ENCODE peak calls at places on chromosomes 16 and 17, in nine cellular contexts. R is Peyer's patch, O is hepatocyte, H is breast epithelium, S is lower lobe of right lung, X is upper lobe of right lung, P is left ventricle myocardium inferior, Z is cardiac muscle cell, W is right lobe of liver. Q is an unnamed sample. For H3K4me1, the result is how much of the 10 kb centered on the place peaks cover.

GRCh38 chr16:69405757-69406156 is 18.7 kb upstream of the CYB5B start:
- DNase-seq in O (no peak), Z (no peak), H (no peak), W (no peak), P (no peak), R (no peak), X (no peak), S (no peak), Q (no peak)

GRCh38 chr16:86984286-86984685 is 332.9 kb downstream of the C16orf95 start:
- DNase-seq in S (no peak), W (no peak), Z (no peak), P (no peak), X (no peak), H (peak), O (no peak), R (peak), Q (no peak)

GRCh38 chr17:79410681-79411080 is 200.2 kb downstream of the RBFOX3 start:
- DNase-seq in Z (no peak), W (no peak), S (no peak), O (no peak), P (no peak), R (no peak), H (no peak), X (no peak), Q (no peak)

GRCh38 chr16:67726106-67727034 is 7.3 kb upstream of the GFOD2 start:
- DNase-seq in P (no peak), W (peak), O (peak), H (no peak), S (no peak), X (peak), Z (no peak), R (no peak), Q (no peak)

GRCh38 chr17:48726182-48726915 is 2.2 kb downstream of the HOXB13 start:
- DNase-seq in X (no peak), H (no peak), P (no peak), W (no peak), O (no peak), S (no peak), Z (no peak), R (no peak), Q (no peak)

GRCh38 chr17:12485361-12485911 is 180.3 kb upstream of the MYOCD start:
- DNase-seq in P (no peak), H (no peak), X (no peak), R (no peak), Z (no peak), W (no peak), S (no peak), O (no peak), Q (no peak)

GRCh38 chr16:89971495-89972243 is 23.1 kb downstream of the DEF8 start:
- DNase-seq in Z (no peak), H (no peak), O (no peak), P (no peak), X (peak), W (peak), S (peak), R (no peak), Q (no peak)

GRCh38 chr16:85927938-85928337 is 29.0 kb downstream of the IRF8 start:
- DNase-seq in Z (no peak), H (no peak), S (no peak), O (no peak), X (no peak), W (no peak), P (no peak), R (no peak), Q (no peak)

GRCh38 chr17:10875411-10875810 is 37.5 kb upstream of the PIRT start:
- DNase-seq in Z (peak), P (no peak), X (no peak), O (peak), H (no peak), S (no peak), R (no peak), W (no peak), Q (no peak)

GRCh38 chr17:1783271-1783670 is 21.4 kb downstream of the SERPINF1 start:
- DNase-seq in W (peak), O (no peak), R (peak), H (no peak), S (peak), P (no peak), X (peak), Z (peak), Q (peak)

GRCh38 chr17:43021739-43022512 is at the start of gene VAT1:
- DNase-seq in W (peak), R (peak), X (peak), P (peak), O (peak), H (peak), Z (peak), S (peak), Q (peak)

GRCh38 chr17:40515011-40515410 is 13.6 kb upstream of the TNS4 start:
- DNase-seq in P (no peak), H (no peak), W (no peak), O (no peak), R (peak), X (peak), S (no peak), Z (no peak), Q (no peak)

GRCh38 chr16:50724237-50724747 is 17.6 kb upstream of the CYLD start:
- DNase-seq in O (no peak), W (no peak), P (no peak), X (no peak), H (no peak), Z (no peak), R (no peak), S (no peak), Q (no peak)

GRCh38 chr17:72492494-72492893 is 371.7 kb downstream of the SOX9 start:
- DNase-seq in X (no peak), Z (no peak), W (no peak), O (no peak), R (no peak), H (no peak), P (no peak), S (no peak), Q (no peak)

GRCh38 chr17:5769936-5770335 is 185.6 kb upstream of the NLRP1 start:
- DNase-seq in W (no peak), Z (no peak), X (no peak), R (no peak), H (no peak), O (no peak), S (no peak), P (no peak), Q (no peak)

GRCh38 chr17:42853968-42854790 is 3.2 kb downstream of the AOC3 start:
- DNase-seq in H (no peak), W (no peak), Z (no peak), X (peak), S (no peak), O (no peak), P (no peak), R (no peak), Q (no peak)

GRCh38 chr16:48330847-48331204 is 54.4 kb downstream of the SIAH1 start:
- DNase-seq in O (no peak), W (no peak), Z (no peak), P (no peak), S (no peak), R (no peak), H (no peak), X (no peak), Q (no peak)

GRCh38 chr17:42289863-42290165 is 1.5 kb downstream of the STAT5A start:
- DNase-seq in H (no peak), W (no peak), R (peak), Z (no peak), S (no peak), O (no peak), P (no peak), X (peak), Q (peak)

GRCh38 chr17:73546770-73547345 is 97.4 kb downstream of the SDK2 start:
- DNase-seq in R (peak), X (peak), S (peak), O (peak), Z (peak), H (no peak), P (no peak), W (peak), Q (no peak)

GRCh38 chr17:72287586-72287985 is 166.8 kb downstream of the SOX9 start:
- DNase-seq in P (no peak), W (no peak), Z (no peak), R (no peak), H (peak), S (peak), X (no peak), O (no peak), Q (no peak)

GRCh38 chr16:51392651-51393187 is 241.6 kb upstream of the SALL1 start:
- DNase-seq in Z (peak), W (no peak), P (no peak), H (no peak), R (no peak), O (peak), X (no peak), S (no peak), Q (peak)

GRCh38 chr17:41404024-41404651 is 6.7 kb upstream of the KRT31 start:
- DNase-seq in P (no peak), O (peak), R (no peak), Z (peak), S (no peak), H (no peak), X (no peak), W (no peak), Q (no peak)

GRCh38 chr16:87592018-87592712 is 10.1 kb upstream of the JPH3 start:
- DNase-seq in Z (no peak), H (no peak), P (no peak), X (no peak), R (no peak), S (no peak), O (no peak), W (no peak), Q (no peak)

GRCh38 chr17:73282629-73283028 is 20.9 kb upstream of the CPSF4L start:
- DNase-seq in W (no peak), R (no peak), X (no peak), Z (no peak), P (no peak), S (no peak), O (no peak), H (no peak), Q (no peak)

GRCh38 chr17:35842239-35842638 is 26.5 kb downstream of the HEATR9 start:
- DNase-seq in R (no peak), Z (no peak), W (no peak), O (no peak), X (no peak), P (no peak), S (no peak), H (no peak), Q (no peak)

GRCh38 chr16:74667215-74667765 is 613 bp upstream of the RFWD3 start:
- DNase-seq in R (peak), Z (peak), P (peak), S (peak), O (peak), X (no peak), H (no peak), W (peak), Q (peak)

GRCh38 chr17:72466199-72466598 is 345.4 kb downstream of the SOX9 start:
- DNase-seq in O (peak), S (no peak), W (no peak), P (no peak), R (peak), X (no peak), Z (peak), H (no peak), Q (no peak)

GRCh38 chr17:64972611-64973010 is 53.3 kb upstream of the LRRC37A3 start:
- DNase-seq in P (no peak), S (no peak), W (no peak), O (no peak), R (no peak), Z (no peak), H (no peak), X (no peak), Q (no peak)

GRCh38 chr16:85699628-85700027 is 10.9 kb upstream of the GINS2 start:
- DNase-seq in S (no peak), W (no peak), O (no peak), Z (peak), H (no peak), P (peak), R (no peak), X (no peak), Q (no peak)

GRCh38 chr16:57948027-57948426 is 22.9 kb downstream of the CNGB1 start:
- DNase-seq in S (no peak), Z (no peak), P (no peak), O (no peak), W (no peak), R (no peak), X (no peak), H (no peak), Q (no peak)

GRCh38 chr17:44921122-44921882 is 6.0 kb upstream of the GFAP start:
- DNase-seq in O (no peak), P (peak), S (peak), R (peak), W (no peak), Z (no peak), X (peak), H (peak), Q (no peak)

GRCh38 chr16:80105160-80105559 is 435.6 kb upstream of the DYNLRB2 start:
- DNase-seq in R (no peak), W (no peak), Z (no peak), H (no peak), O (peak), X (no peak), P (no peak), S (no peak), Q (no peak)

GRCh38 chr17:45345246-45345553 is 28.4 kb upstream of the MAP3K14 start:
- DNase-seq in O (no peak), P (peak), W (no peak), S (no peak), Z (no peak), R (no peak), H (peak), X (peak), Q (peak)

GRCh38 chr17:79142375-79142774 is 67.8 kb downstream of the ENGASE start:
- DNase-seq in Z (no peak), X (no peak), S (no peak), P (no peak), W (no peak), R (no peak), O (no peak), H (no peak), Q (no peak)

GRCh38 chr17:19010729-19011505 is 6.4 kb upstream of the FAM83G start:
- DNase-seq in P (no peak), H (no peak), R (no peak), W (no peak), X (no peak), O (peak), Z (no peak), S (peak), Q (no peak)

GRCh38 chr17:62824290-62825135 is 16.4 kb upstream of the MARCHF10 start:
- DNase-seq in S (no peak), R (no peak), X (no peak), H (no peak), O (peak), W (no peak), P (no peak), Z (peak), Q (no peak)

DNA sequence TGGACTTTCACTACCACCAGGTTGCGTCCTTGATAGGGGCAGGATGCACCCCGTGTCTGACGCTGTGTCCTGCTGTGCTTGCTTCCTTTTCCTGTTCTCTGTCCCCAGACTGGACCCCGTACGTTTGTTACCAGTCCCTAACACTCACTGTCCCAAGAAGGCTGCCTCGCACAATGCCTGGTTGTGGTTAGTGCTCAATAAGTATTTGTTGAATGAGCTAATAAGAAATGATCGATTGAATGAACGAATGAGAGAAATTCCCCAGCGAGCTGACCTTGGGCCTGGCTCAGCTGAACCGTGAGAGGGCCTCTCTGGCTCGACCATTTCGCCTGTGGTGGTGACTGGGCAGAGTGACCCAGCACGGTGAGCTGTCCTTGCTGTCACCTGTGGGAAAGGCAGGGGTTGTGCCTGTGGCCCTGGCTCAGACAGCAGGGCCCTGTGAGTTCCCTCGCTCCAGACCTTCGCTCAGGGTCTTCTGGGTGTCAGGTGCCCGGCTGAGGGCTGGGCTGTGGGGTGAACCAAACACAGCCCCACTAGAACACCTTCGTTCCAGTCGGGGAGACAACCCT is 20.9 kb downstream of the CMIP start:
- DNase-seq in W (peak), O (no peak), P (no peak), Z (no peak), S (no peak), H (no peak), X (no peak), R (no peak), Q (no peak)
- TF ChIP-seq CTCF in W (no peak), O (no peak), P (no peak), Z (no peak), S (no peak), H (no peak), X (no peak), R (no peak), Q (no peak)

DNA sequence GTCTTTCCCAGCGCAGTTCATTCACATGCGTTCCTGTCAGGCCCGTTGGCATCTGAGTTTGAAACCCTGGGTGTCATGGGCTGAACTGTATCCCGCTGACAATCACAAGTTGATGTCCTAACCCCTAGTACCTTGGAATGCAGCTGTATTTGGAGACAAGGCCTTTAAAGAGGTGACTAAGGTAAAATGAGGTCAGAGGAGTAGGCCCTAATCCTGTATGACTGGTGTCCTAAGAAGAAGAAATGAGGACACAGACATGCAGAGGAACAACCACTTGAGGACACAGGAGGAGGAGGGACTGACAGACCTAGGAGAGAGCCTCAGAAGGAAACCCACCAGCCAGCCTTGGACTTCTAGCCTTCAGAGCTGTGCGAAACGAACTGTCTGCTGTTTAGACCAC is 33.1 kb downstream of the TRPV2 start:
- DNase-seq in R (no peak), O (no peak), Z (no peak), H (no peak), X (no peak), S (no peak), P (no peak), W (no peak), Q (no peak)
- H3K27ac ChIP-seq in R (no peak), O (no peak), Z (peak), H (no peak), X (no peak), S (no peak), P (no peak), W (no peak), Q (no peak)

GRCh38 chr16:11915644-11916523 is at the start of gene GSPT1:
- DNase-seq in P (peak), H (peak), R (peak), O (peak), X (peak), Z (peak), W (peak), S (peak), Q (peak)

GRCh38 chr16:11914210-11914758 is 1.5 kb downstream of the GSPT1 start:
- DNase-seq in S (no peak), P (no peak), H (no peak), W (no peak), O (no peak), R (no peak), X (no peak), Z (no peak), Q (no peak)

GRCh38 chr16:11916524-11917285 is 949 bp upstream of the GSPT1 start:
- DNase-seq in X (no peak), H (peak), P (no peak), R (peak), S (no peak), Z (peak), O (peak), W (no peak), Q (no peak)

GRCh38 chr16:11913425-11914079 is 2.2 kb downstream of the GSPT1 start:
- DNase-seq in R (no peak), W (no peak), O (peak), S (no peak), Z (peak), H (no peak), X (no peak), P (no peak), Q (no peak)

DNA sequence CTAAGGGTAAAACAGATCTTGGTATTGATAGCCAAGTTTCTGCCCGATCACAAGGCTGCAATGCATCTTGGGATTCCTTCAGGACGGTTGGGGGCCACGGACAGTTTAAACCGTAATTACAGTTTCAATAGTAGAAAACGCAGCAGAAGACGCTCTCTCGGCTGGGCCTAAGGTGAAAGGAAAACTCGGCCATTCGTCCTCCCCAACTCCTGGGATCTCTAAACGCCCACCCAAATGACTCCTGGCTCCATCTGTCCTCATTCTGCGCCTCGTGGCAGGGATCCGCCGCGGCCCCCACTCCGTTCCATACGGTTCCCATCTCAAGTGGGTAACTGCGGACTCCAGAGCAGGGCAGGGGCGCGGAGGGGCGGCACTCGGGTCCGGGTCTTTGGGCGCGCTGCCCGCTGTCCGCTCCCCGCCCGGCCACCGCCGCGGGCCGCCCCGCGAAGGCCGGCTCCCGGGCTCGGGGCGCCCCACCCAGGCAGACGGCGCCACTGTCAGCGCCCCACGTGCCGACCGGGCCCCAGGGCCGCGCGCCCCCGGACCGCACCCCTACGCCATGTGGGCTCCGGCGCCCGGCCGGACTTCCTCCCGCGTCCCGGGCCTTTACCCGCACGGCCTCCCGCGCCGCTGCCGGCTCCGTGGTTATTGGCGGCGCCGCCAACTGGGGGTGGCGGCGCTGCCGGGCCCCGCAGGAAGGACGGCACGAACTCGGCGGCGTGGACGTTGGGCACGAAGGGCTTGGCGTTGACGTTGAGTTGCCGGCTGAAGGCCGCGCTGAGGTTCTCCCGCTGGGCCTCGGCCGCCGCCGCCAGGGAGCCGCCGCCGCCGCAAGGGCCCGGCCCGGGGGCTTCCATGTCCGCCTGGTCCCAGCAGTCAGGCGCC is 755 bp downstream of the GSPT1 start:
- DNase-seq in R (peak), W (peak), O (peak), P (peak), Z (peak), X (peak), S (peak), H (no peak), Q (no peak)
- H3K4me1 ChIP-seq in R (under half), W (under half), O (under half), P (half or more), Z (under half), X (under half), S (under half), H (under half), Q (under half)

GRCh38 chr17:17054636-17055035 is 12.4 kb downstream of the MPRIP start:
- DNase-seq in W (no peak), R (peak), H (no peak), X (peak), P (no peak), O (no peak), Z (no peak), S (no peak), Q (no peak)

GRCh38 chr17:17057057-17057551 is 14.8 kb downstream of the MPRIP start:
- DNase-seq in O (no peak), P (no peak), R (peak), S (no peak), X (peak), W (no peak), Z (no peak), H (no peak), Q (no peak)

GRCh38 chr17:17056167-17056562 is 13.9 kb downstream of the MPRIP start:
- DNase-seq in S (peak), O (no peak), H (peak), W (no peak), P (no peak), Z (no peak), X (peak), R (peak), Q (no peak)

GRCh38 chr17:17053446-17054379 is 11.5 kb downstream of the MPRIP start:
- DNase-seq in X (peak), H (peak), Z (no peak), W (no peak), O (no peak), R (peak), P (no peak), S (no peak), Q (peak)

GRCh38 chr17:17055286-17056166 is 13.3 kb downstream of the MPRIP start:
- DNase-seq in S (no peak), R (peak), X (peak), Z (no peak), P (no peak), H (peak), O (no peak), W (no peak), Q (no peak)
- TF ChIP-seq CTCF in S (peak), R (no peak), X (no peak), Z (no peak), P (peak), H (no peak), O (no peak), W (no peak), Q (no peak)